ENCODE peak calls at places on chromosomes 5 and 9, in eight cellular contexts. N is fibroblast of lung; I is neural progenitor cell; Q is transverse colon; B is mammary epithelial cell; Y is CD8-positive, alpha-beta T cell; G is lower lobe of right lung; X is brain microvascular endothelial cell. O is an unnamed sample. For H3K27me3, the result is how much of the 10 kb centered on the place peaks cover.

GRCh38 chr9:99137225-99137624 is 32.3 kb downstream of the TGFBR1 start:
- DNase-seq in B (no peak), Y (no peak), Q (no peak), N (no peak), I (no peak), X (no peak), G (no peak), O (no peak)

GRCh38 chr5:16378762-16379161 is 86.8 kb downstream of the ZNF622 start:
- DNase-seq in N (no peak), Q (no peak), G (no peak), B (no peak), I (no peak), Y (no peak), X (no peak), O (no peak)

GRCh38 chr9:93096131-93096802 is at the start of gene CARD19:
- DNase-seq in N (peak), G (peak), B (peak), Q (peak), X (no peak), I (peak), Y (no peak), O (no peak)

GRCh38 chr5:109946610-109947009 is 256.9 kb downstream of the MAN2A1 start:
- DNase-seq in X (no peak), N (no peak), G (no peak), I (no peak), Q (no peak), B (no peak), Y (no peak), O (no peak)

GRCh38 chr9:97983524-97984187 is 515 bp downstream of the ANP32B start:
- DNase-seq in G (peak), I (peak), X (no peak), Y (peak), B (peak), N (peak), Q (peak), O (no peak)

GRCh38 chr9:76615149-76615548 is 149.1 kb upstream of the PCA3 start:
- DNase-seq in B (no peak), X (no peak), Y (no peak), G (no peak), Q (peak), N (peak), I (no peak), O (no peak)

GRCh38 chr5:122413722-122414121 is 101.7 kb downstream of the SNCAIP start:
- DNase-seq in G (no peak), X (no peak), Y (no peak), Q (no peak), N (no peak), I (no peak), B (no peak), O (no peak)

GRCh38 chr9:31034311-31034710 is 1350.1 kb upstream of the ACO1 start:
- DNase-seq in Y (no peak), N (no peak), X (no peak), I (peak), G (no peak), Q (no peak), B (no peak), O (no peak)

GRCh38 chr5:56475689-56476486 is 242.8 kb upstream of the ANKRD55 start:
- DNase-seq in I (no peak), N (no peak), B (no peak), X (no peak), Y (no peak), Q (no peak), G (no peak), O (no peak)

GRCh38 chr5:51484326-51484725 is 101.1 kb downstream of the ISL1 start:
- DNase-seq in Y (no peak), B (no peak), N (no peak), Q (no peak), G (no peak), X (no peak), I (no peak), O (no peak)

GRCh38 chr9:20664501-20664900 is 19.6 kb upstream of the FOCAD start:
- DNase-seq in N (no peak), Q (no peak), Y (no peak), B (no peak), G (no peak), X (no peak), I (peak), O (no peak)

GRCh38 chr5:159353661-159354252 is 23.5 kb upstream of the IL12B start:
- DNase-seq in N (peak), Q (no peak), X (no peak), B (no peak), I (no peak), Y (no peak), G (no peak), O (no peak)

GRCh38 chr9:69871143-69871834 is 50.7 kb downstream of the CFAP95 start:
- DNase-seq in Q (no peak), Y (no peak), X (no peak), B (no peak), G (no peak), I (no peak), N (no peak), O (no peak)

GRCh38 chr5:123670981-123671557 is 159.1 kb downstream of the CSNK1G3 start:
- DNase-seq in G (no peak), B (peak), Q (peak), I (peak), X (peak), Y (no peak), N (peak), O (peak)

GRCh38 chr5:40428129-40428528 is 251.6 kb upstream of the PTGER4 start:
- DNase-seq in I (no peak), X (peak), N (peak), Q (no peak), B (peak), Y (no peak), G (no peak), O (peak)

GRCh38 chr5:89276566-89277305 is 393.8 kb upstream of the MEF2C start:
- DNase-seq in X (peak), B (peak), Y (no peak), G (no peak), I (no peak), N (peak), Q (no peak), O (peak)

GRCh38 chr5:72063219-72063819 is 44.0 kb upstream of the MAP1B start:
- DNase-seq in Q (no peak), G (no peak), B (peak), Y (no peak), I (peak), N (peak), X (peak), O (no peak)

GRCh38 chr9:12784461-12785250 is 9.8 kb downstream of the LURAP1L start:
- DNase-seq in Y (no peak), B (peak), N (peak), I (no peak), X (peak), Q (peak), G (peak), O (peak)

GRCh38 chr5:170182461-170182860 is 50.3 kb upstream of the C5orf58 start:
- DNase-seq in Y (no peak), G (no peak), Q (no peak), B (no peak), X (no peak), I (peak), N (no peak), O (no peak)

GRCh38 chr5:144538845-144539244 is 368.2 kb downstream of the KCTD16 start:
- DNase-seq in Y (no peak), G (no peak), B (no peak), N (no peak), X (no peak), I (no peak), Q (no peak), O (no peak)

GRCh38 chr5:93915142-93915553 is 173.7 kb upstream of the POU5F2 start:
- DNase-seq in B (peak), X (no peak), G (no peak), N (peak), Y (no peak), I (peak), Q (no peak), O (no peak)

GRCh38 chr9:131436386-131436785 is 42.5 kb downstream of the PRRC2B start:
- DNase-seq in X (peak), I (peak), B (no peak), Y (no peak), N (no peak), Q (no peak), G (no peak), O (no peak)

GRCh38 chr5:126656397-126657007 is 55.8 kb downstream of the PHAX start:
- DNase-seq in Y (no peak), X (no peak), N (peak), G (no peak), Q (no peak), I (peak), B (no peak), O (no peak)

GRCh38 chr9:126523621-126524111 is 90.1 kb upstream of the LMX1B start:
- DNase-seq in N (no peak), X (no peak), I (no peak), B (no peak), Y (no peak), G (peak), Q (no peak), O (no peak)

GRCh38 chr5:145483211-145483610 is 351.9 kb downstream of the PRELID2 start:
- DNase-seq in Q (no peak), N (peak), Y (no peak), B (peak), X (peak), I (no peak), G (no peak), O (peak)

GRCh38 chr5:121954086-121954485 is 7.7 kb upstream of the SRFBP1 start:
- DNase-seq in X (no peak), B (no peak), G (no peak), N (no peak), Y (no peak), Q (no peak), I (no peak), O (no peak)

GRCh38 chr5:107469485-107469884 is 201.3 kb downstream of the EFNA5 start:
- DNase-seq in Q (no peak), I (no peak), G (no peak), X (peak), Y (no peak), N (peak), B (peak), O (peak)

GRCh38 chr5:145946112-145946861 is 9.9 kb downstream of the SH3RF2 start:
- DNase-seq in X (peak), G (no peak), Q (no peak), I (no peak), B (peak), N (peak), Y (no peak), O (peak)

GRCh38 chr9:37415011-37415719 is 7.3 kb upstream of the GRHPR start:
- DNase-seq in B (peak), N (peak), I (peak), Y (peak), X (peak), Q (peak), G (peak), O (peak)

GRCh38 chr5:149421834-149422233 is 42.7 kb upstream of the IL17B start:
- DNase-seq in I (no peak), Y (no peak), Q (no peak), B (no peak), G (no peak), N (peak), X (no peak), O (no peak)

GRCh38 chr9:127076860-127077657 is 45.4 kb downstream of the ANGPTL2 start:
- DNase-seq in Y (no peak), X (no peak), N (no peak), B (no peak), G (no peak), I (no peak), Q (no peak), O (no peak)

GRCh38 chr9:129863059-129863690 is 27.9 kb downstream of the USP20 start:
- DNase-seq in G (no peak), B (peak), X (peak), Y (no peak), Q (peak), I (no peak), N (peak), O (peak)

GRCh38 chr9:138071731-138072130 is 194.1 kb downstream of the CACNA1B start:
- DNase-seq in G (no peak), X (no peak), I (no peak), Q (no peak), N (no peak), B (no peak), Y (no peak), O (no peak)

GRCh38 chr9:124251605-124252366 is 6.0 kb upstream of the NEK6 start:
- DNase-seq in Q (no peak), B (no peak), N (no peak), X (peak), G (peak), I (no peak), Y (no peak), O (peak)

GRCh38 chr5:114544561-114544960 is 182.7 kb downstream of the KCNN2 start:
- DNase-seq in X (no peak), B (no peak), I (peak), Q (no peak), Y (no peak), G (no peak), N (no peak), O (no peak)

GRCh38 chr9:134632329-134632728 is 9.3 kb upstream of the COL5A1 start:
- DNase-seq in Q (peak), N (no peak), G (peak), B (no peak), X (no peak), I (no peak), Y (no peak), O (no peak)

DNA sequence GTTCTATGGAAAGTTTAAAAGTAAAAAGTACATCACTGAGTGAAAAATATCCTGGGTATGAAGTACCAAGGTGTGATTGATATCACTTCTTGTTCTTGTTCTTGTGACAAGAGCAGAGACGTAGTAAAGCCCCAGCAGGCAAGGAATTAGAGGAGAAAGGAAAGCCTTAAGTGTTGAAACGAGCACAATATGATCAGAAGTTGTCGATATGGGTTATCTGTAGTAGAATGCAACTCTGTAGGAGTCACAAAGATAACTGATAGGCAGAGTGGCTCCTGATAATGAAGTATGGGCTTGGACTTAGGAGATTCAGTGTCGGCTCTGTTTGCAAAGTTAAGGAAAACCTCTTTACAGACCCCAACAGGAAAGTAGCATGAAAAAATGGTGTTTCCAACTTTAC is 1179.1 kb downstream of the DTWD2 start:
- DNase-seq in Q (no peak), G (no peak), Y (no peak), B (no peak), I (no peak), N (no peak), X (no peak), O (no peak)
- H3K27me3 ChIP-seq in Q (under half), G (under half), Y (under half), B (under half), I (under half), N (under half), X (under half), O (under half)

GRCh38 chr5:102309586-102309985 is 13.5 kb upstream of the SLCO4C1 start:
- DNase-seq in Q (no peak), Y (no peak), G (no peak), N (no peak), I (no peak), B (no peak), X (no peak), O (no peak)

GRCh38 chr5:102313907-102314306 is 17.8 kb upstream of the SLCO4C1 start:
- DNase-seq in Y (no peak), X (no peak), G (no peak), Q (no peak), B (no peak), I (peak), N (no peak), O (no peak)

GRCh38 chr5:102312586-102312985 is 16.5 kb upstream of the SLCO4C1 start:
- DNase-seq in N (no peak), Y (no peak), I (no peak), X (no peak), Q (no peak), G (no peak), B (peak), O (peak)

GRCh38 chr5:102314328-102314727 is 18.2 kb upstream of the SLCO4C1 start:
- DNase-seq in Y (no peak), Q (no peak), I (no peak), N (no peak), G (no peak), B (no peak), X (no peak), O (no peak)
- H3K27me3 ChIP-seq in Y (under half), Q (under half), I (under half), N (under half), G (under half), B (under half), X (under half), O (under half)

GRCh38 chr5:137328991-137329390 is 170.1 kb downstream of the SPOCK1 start:
- DNase-seq in I (no peak), B (no peak), Q (no peak), G (no peak), N (no peak), Y (no peak), X (no peak), O (no peak)
- H3K27me3 ChIP-seq in I (under half), B (under half), Q (under half), G (under half), N (under half), Y (under half), X (under half), O (under half)

DNA sequence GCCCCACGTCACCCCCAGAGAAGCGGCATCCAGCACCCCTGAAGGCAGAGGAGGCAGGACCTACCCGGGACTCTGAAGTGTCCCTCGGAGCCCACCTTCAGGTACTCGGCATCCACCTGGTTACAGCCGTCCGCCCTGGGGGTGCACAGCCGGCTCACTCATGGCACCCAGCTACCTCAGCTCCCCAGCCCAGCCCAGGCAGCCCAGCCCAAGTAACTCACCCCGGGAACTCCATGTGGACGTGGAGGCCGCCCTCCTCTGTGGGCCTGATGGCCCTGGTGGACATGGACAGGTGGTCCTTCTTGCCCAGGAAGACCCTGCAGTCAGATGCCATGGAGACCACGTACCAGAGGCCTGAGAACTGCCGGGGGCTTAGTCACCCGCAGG is 676 bp downstream of the LCN15 start:
- DNase-seq in B (no peak), X (no peak), G (no peak), Q (no peak), Y (no peak), I (no peak), N (no peak), O (no peak)
- H3K27me3 ChIP-seq in B (under half), X (under half), G (under half), Q (half or more), Y (under half), I (under half), N (under half), O (under half)

DNA sequence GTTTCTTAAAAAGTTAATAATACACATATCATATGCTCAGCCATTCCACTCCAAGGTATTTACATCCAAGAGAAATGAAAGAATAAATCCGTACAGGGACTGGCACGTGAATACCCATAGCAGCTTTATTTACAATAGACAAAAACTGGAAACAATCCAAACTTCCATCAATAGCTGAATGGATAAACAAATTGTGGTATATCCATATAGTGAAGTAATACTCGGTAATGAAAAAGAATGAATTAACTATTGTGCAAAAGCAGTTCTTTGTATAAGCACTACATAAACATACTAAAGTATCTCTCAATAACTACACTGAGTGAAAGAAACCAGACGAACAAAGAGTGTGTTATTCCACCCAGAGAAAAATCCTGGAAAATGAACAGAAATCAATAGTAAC is 17.6 kb downstream of the COL23A1 start:
- DNase-seq in G (no peak), Q (no peak), X (no peak), N (no peak), B (no peak), Y (no peak), I (no peak), O (no peak)
- H3K27me3 ChIP-seq in G (under half), Q (under half), X (under half), N (under half), B (under half), Y (under half), I (under half), O (under half)

GRCh38 chr5:27855491-27855890 is 817.1 kb upstream of the CDH9 start:
- DNase-seq in I (no peak), X (no peak), Q (no peak), Y (no peak), G (no peak), B (peak), N (no peak), O (peak)

GRCh38 chr5:27854243-27854852 is 816.0 kb upstream of the CDH9 start:
- DNase-seq in G (no peak), N (no peak), B (peak), Y (no peak), I (no peak), X (peak), Q (no peak), O (peak)
- H3K27me3 ChIP-seq in G (under half), N (under half), B (under half), Y (under half), I (under half), X (under half), Q (under half), O (under half)